ENCODE peak calls at places on chromosomes 7 and 10, in nine cellular contexts. One of them, this sample, is unnamed.
A peak's percentile ranks its signal among the peaks of the same experiment; 100 is the strongest.

GRCh38 chr10:3902054-3902808 is 117.2 kb upstream of the KLF6 start:
- DNase-seq in AG09309: no peak
- DNase-seq in neural crest cell: no peak
- DNase-seq in transverse colon: peak; percentile 57
- DNase-seq in B cell: peak; percentile 74
- DNase-seq in mucosa of descending colon: no peak
- DNase-seq in left lung: no peak
- DNase-seq in neural progenitor cell: peak; percentile 5
- DNase-seq in PC-9: no peak
- DNase-seq in this sample: peak; percentile 73

GRCh38 chr7:47181609-47182264 is 400.2 kb downstream of the TNS3 start:
- DNase-seq in AG09309: no peak
- DNase-seq in neural crest cell: no peak
- DNase-seq in transverse colon: peak; percentile 18
- DNase-seq in B cell: no peak
- DNase-seq in mucosa of descending colon: no peak
- DNase-seq in left lung: no peak
- DNase-seq in neural progenitor cell: no peak
- DNase-seq in PC-9: no peak
- DNase-seq in this sample: no peak

GRCh38 chr10:69222157-69223027 is 2.3 kb downstream of the HKDC1 start:
- DNase-seq in AG09309: no peak
- DNase-seq in neural crest cell: peak; percentile 48
- DNase-seq in transverse colon: peak; percentile 92
- DNase-seq in B cell: no peak
- DNase-seq in mucosa of descending colon: peak; percentile 78
- DNase-seq in left lung: no peak
- DNase-seq in neural progenitor cell: peak; percentile 77
- DNase-seq in PC-9: peak; percentile 81
- DNase-seq in this sample: peak; percentile 85

GRCh38 chr10:50604049-50604640 is 19.6 kb downstream of the SGMS1 start:
- DNase-seq in AG09309: no peak
- DNase-seq in neural crest cell: no peak
- DNase-seq in transverse colon: no peak
- DNase-seq in B cell: no peak
- DNase-seq in mucosa of descending colon: no peak
- DNase-seq in left lung: no peak
- DNase-seq in neural progenitor cell: no peak
- DNase-seq in PC-9: no peak
- DNase-seq in this sample: no peak

GRCh38 chr7:30813466-30813865 is 42.2 kb downstream of the MINDY4 start:
- DNase-seq in AG09309: no peak
- DNase-seq in neural crest cell: no peak
- DNase-seq in transverse colon: no peak
- DNase-seq in B cell: no peak
- DNase-seq in mucosa of descending colon: no peak
- DNase-seq in left lung: no peak
- DNase-seq in neural progenitor cell: no peak
- DNase-seq in PC-9: no peak
- DNase-seq in this sample: no peak

GRCh38 chr7:2735744-2736143 is 47.7 kb downstream of the AMZ1 start:
- DNase-seq in AG09309: no peak
- DNase-seq in neural crest cell: no peak
- DNase-seq in transverse colon: no peak
- DNase-seq in B cell: no peak
- DNase-seq in mucosa of descending colon: no peak
- DNase-seq in left lung: no peak
- DNase-seq in neural progenitor cell: no peak
- DNase-seq in PC-9: no peak
- DNase-seq in this sample: no peak

GRCh38 chr7:33062023-33062781 is at the start of gene NT5C3A:
- DNase-seq in AG09309: no peak
- DNase-seq in neural crest cell: no peak
- DNase-seq in transverse colon: peak; percentile 52
- DNase-seq in B cell: no peak
- DNase-seq in mucosa of descending colon: no peak
- DNase-seq in left lung: peak; percentile 88
- DNase-seq in neural progenitor cell: peak; percentile 71
- DNase-seq in PC-9: peak; percentile 41
- DNase-seq in this sample: peak; percentile 60

GRCh38 chr10:35225204-35225603 is 98.6 kb downstream of the CREM start:
- DNase-seq in AG09309: no peak
- DNase-seq in neural crest cell: no peak
- DNase-seq in transverse colon: no peak
- DNase-seq in B cell: no peak
- DNase-seq in mucosa of descending colon: no peak
- DNase-seq in left lung: no peak
- DNase-seq in neural progenitor cell: no peak
- DNase-seq in PC-9: no peak
- DNase-seq in this sample: no peak

GRCh38 chr10:30387646-30388243 is 38.7 kb upstream of the MTPAP start:
- DNase-seq in AG09309: no peak
- DNase-seq in neural crest cell: no peak
- DNase-seq in transverse colon: no peak
- DNase-seq in B cell: no peak
- DNase-seq in mucosa of descending colon: no peak
- DNase-seq in left lung: no peak
- DNase-seq in neural progenitor cell: no peak
- DNase-seq in PC-9: peak; percentile 71
- DNase-seq in this sample: no peak

GRCh38 chr7:94395141-94396041 is 696 bp downstream of the COL1A2 start:
- DNase-seq in AG09309: no peak
- DNase-seq in neural crest cell: peak; percentile 12
- DNase-seq in transverse colon: peak; percentile 30
- DNase-seq in B cell: peak; percentile 74
- DNase-seq in mucosa of descending colon: no peak
- DNase-seq in left lung: no peak
- DNase-seq in neural progenitor cell: peak; percentile 79
- DNase-seq in PC-9: no peak
- DNase-seq in this sample: peak; percentile 79

GRCh38 chr10:14554843-14555205 is 219.9 kb downstream of the FAM107B start:
- DNase-seq in AG09309: no peak
- DNase-seq in neural crest cell: no peak
- DNase-seq in transverse colon: no peak
- DNase-seq in B cell: no peak
- DNase-seq in mucosa of descending colon: no peak
- DNase-seq in left lung: no peak
- DNase-seq in neural progenitor cell: no peak
- DNase-seq in PC-9: no peak
- DNase-seq in this sample: no peak

GRCh38 chr7:52088008-52088787 is 771.6 kb upstream of the COBL start:
- DNase-seq in AG09309: no peak
- DNase-seq in neural crest cell: peak; percentile 56
- DNase-seq in transverse colon: no peak
- DNase-seq in B cell: no peak
- DNase-seq in mucosa of descending colon: no peak
- DNase-seq in left lung: no peak
- DNase-seq in neural progenitor cell: peak; percentile 91
- DNase-seq in PC-9: no peak
- DNase-seq in this sample: no peak
- TF ChIP-seq CTCF in AG09309: no peak
- TF ChIP-seq CTCF in neural crest cell: peak; percentile 28
- TF ChIP-seq CTCF in transverse colon: no peak
- TF ChIP-seq CTCF in B cell: no peak
- TF ChIP-seq CTCF in mucosa of descending colon: no peak
- TF ChIP-seq CTCF in left lung: no peak
- TF ChIP-seq CTCF in neural progenitor cell: peak; percentile 41
- TF ChIP-seq CTCF in PC-9: no peak
- TF ChIP-seq CTCF in this sample: no peak

GRCh38 chr7:45080958-45081669 is 7.7 kb downstream of the NACAD start:
- DNase-seq in AG09309: no peak
- DNase-seq in neural crest cell: no peak
- DNase-seq in transverse colon: no peak
- DNase-seq in B cell: peak; percentile 16
- DNase-seq in mucosa of descending colon: no peak
- DNase-seq in left lung: no peak
- DNase-seq in neural progenitor cell: no peak
- DNase-seq in PC-9: no peak
- DNase-seq in this sample: peak; percentile 26
- TF ChIP-seq CTCF in AG09309: no peak
- TF ChIP-seq CTCF in neural crest cell: no peak
- TF ChIP-seq CTCF in transverse colon: no peak
- TF ChIP-seq CTCF in B cell: no peak
- TF ChIP-seq CTCF in mucosa of descending colon: no peak
- TF ChIP-seq CTCF in left lung: no peak
- TF ChIP-seq CTCF in neural progenitor cell: no peak
- TF ChIP-seq CTCF in PC-9: no peak
- TF ChIP-seq CTCF in this sample: no peak

GRCh38 chr7:50229964-50230363 is 74.6 kb upstream of the IKZF1 start:
- DNase-seq in AG09309: no peak
- DNase-seq in neural crest cell: no peak
- DNase-seq in transverse colon: no peak
- DNase-seq in B cell: no peak
- DNase-seq in mucosa of descending colon: no peak
- DNase-seq in left lung: no peak
- DNase-seq in neural progenitor cell: peak; percentile 19
- DNase-seq in PC-9: no peak
- DNase-seq in this sample: no peak
- TF ChIP-seq CTCF in AG09309: peak; percentile 11
- TF ChIP-seq CTCF in neural crest cell: peak; percentile 60
- TF ChIP-seq CTCF in transverse colon: peak; percentile 24
- TF ChIP-seq CTCF in B cell: peak; percentile 66
- TF ChIP-seq CTCF in mucosa of descending colon: no peak
- TF ChIP-seq CTCF in left lung: peak; percentile 13
- TF ChIP-seq CTCF in neural progenitor cell: peak; percentile 51
- TF ChIP-seq CTCF in PC-9: peak; percentile 63
- TF ChIP-seq CTCF in this sample: no peak

GRCh38 chr7:133203490-133203889 is 49.4 kb upstream of the EXOC4 start:
- DNase-seq in AG09309: no peak
- DNase-seq in neural crest cell: no peak
- DNase-seq in transverse colon: no peak
- DNase-seq in B cell: no peak
- DNase-seq in mucosa of descending colon: no peak
- DNase-seq in left lung: no peak
- DNase-seq in neural progenitor cell: no peak
- DNase-seq in PC-9: no peak
- DNase-seq in this sample: no peak

GRCh38 chr7:133207687-133208086 is 45.2 kb upstream of the EXOC4 start:
- DNase-seq in AG09309: no peak
- DNase-seq in neural crest cell: no peak
- DNase-seq in transverse colon: no peak
- DNase-seq in B cell: no peak
- DNase-seq in mucosa of descending colon: no peak
- DNase-seq in left lung: no peak
- DNase-seq in neural progenitor cell: peak; percentile 69
- DNase-seq in PC-9: no peak
- DNase-seq in this sample: peak; percentile 36
- TF ChIP-seq CTCF in AG09309: no peak
- TF ChIP-seq CTCF in neural crest cell: peak; percentile 30
- TF ChIP-seq CTCF in transverse colon: no peak
- TF ChIP-seq CTCF in B cell: no peak
- TF ChIP-seq CTCF in mucosa of descending colon: no peak
- TF ChIP-seq CTCF in left lung: no peak
- TF ChIP-seq CTCF in neural progenitor cell: peak; percentile 65
- TF ChIP-seq CTCF in PC-9: peak; percentile 28
- TF ChIP-seq CTCF in this sample: no peak

GRCh38 chr10:103367782-103368518 is at the start of gene TAF5:
- DNase-seq in AG09309: peak; percentile 83
- DNase-seq in neural crest cell: peak; percentile 82
- DNase-seq in transverse colon: peak; percentile 93
- DNase-seq in B cell: peak; percentile 83
- DNase-seq in mucosa of descending colon: peak; percentile 93
- DNase-seq in left lung: peak; percentile 95
- DNase-seq in neural progenitor cell: peak; percentile 97
- DNase-seq in PC-9: peak; percentile 83
- DNase-seq in this sample: peak; percentile 91
- TF ChIP-seq CTCF in AG09309: no peak
- TF ChIP-seq CTCF in neural crest cell: no peak
- TF ChIP-seq CTCF in transverse colon: no peak
- TF ChIP-seq CTCF in B cell: no peak
- TF ChIP-seq CTCF in mucosa of descending colon: no peak
- TF ChIP-seq CTCF in left lung: no peak
- TF ChIP-seq CTCF in neural progenitor cell: peak; percentile 9
- TF ChIP-seq CTCF in PC-9: no peak
- TF ChIP-seq CTCF in this sample: no peak

GRCh38 chr10:6408799-6409198 is 171.3 kb downstream of the PRKCQ start:
- DNase-seq in AG09309: no peak
- DNase-seq in neural crest cell: no peak
- DNase-seq in transverse colon: no peak
- DNase-seq in B cell: no peak
- DNase-seq in mucosa of descending colon: no peak
- DNase-seq in left lung: no peak
- DNase-seq in neural progenitor cell: no peak
- DNase-seq in PC-9: no peak
- DNase-seq in this sample: no peak
- TF ChIP-seq CTCF in AG09309: peak; percentile 14
- TF ChIP-seq CTCF in neural crest cell: peak; percentile 40
- TF ChIP-seq CTCF in transverse colon: no peak
- TF ChIP-seq CTCF in B cell: no peak
- TF ChIP-seq CTCF in mucosa of descending colon: no peak
- TF ChIP-seq CTCF in left lung: no peak
- TF ChIP-seq CTCF in neural progenitor cell: peak; percentile 9
- TF ChIP-seq CTCF in PC-9: peak; percentile 29
- TF ChIP-seq CTCF in this sample: no peak